ENCODE peak calls at places on chromosomes 7 and 10, in six cellular contexts. One of them, this sample, is unnamed. For H3K36me3 and H3K4me1, the result is how much of the 10 kb centered on the place peaks cover.

GRCh38 chr10:82266438-82266837 is 391.4 kb downstream of the NRG3 start:
- DNase-seq in IMR-90: no peak
- DNase-seq in fibroblast of lung: peak
- DNase-seq in cardiac muscle cell: no peak
- DNase-seq in GM23338: no peak
- DNase-seq in mesendoderm: no peak
- DNase-seq in this sample: no peak

GRCh38 chr10:5413012-5413938 is 918 bp downstream of the NET1 start:
- DNase-seq in IMR-90: peak
- DNase-seq in cardiac muscle cell: peak
- DNase-seq in fibroblast of lung: peak
- DNase-seq in GM23338: peak
- DNase-seq in mesendoderm: peak
- DNase-seq in this sample: no peak

GRCh38 chr7:132480534-132480933 is 95.7 kb downstream of the PLXNA4 start:
- DNase-seq in cardiac muscle cell: no peak
- DNase-seq in fibroblast of lung: no peak
- DNase-seq in IMR-90: no peak
- DNase-seq in mesendoderm: no peak
- DNase-seq in GM23338: no peak
- DNase-seq in this sample: no peak

GRCh38 chr10:32687116-32687515 is 241.2 kb downstream of the CCDC7 start:
- DNase-seq in cardiac muscle cell: no peak
- DNase-seq in mesendoderm: no peak
- DNase-seq in GM23338: no peak
- DNase-seq in IMR-90: peak
- DNase-seq in fibroblast of lung: no peak
- DNase-seq in this sample: no peak

GRCh38 chr10:67607472-67607871 is 88.5 kb downstream of the CTNNA3 start:
- DNase-seq in mesendoderm: no peak
- DNase-seq in fibroblast of lung: no peak
- DNase-seq in IMR-90: peak
- DNase-seq in cardiac muscle cell: no peak
- DNase-seq in GM23338: no peak
- DNase-seq in this sample: no peak

GRCh38 chr10:14186245-14186644 is 144.5 kb downstream of the FRMD4A start:
- DNase-seq in cardiac muscle cell: no peak
- DNase-seq in GM23338: peak
- DNase-seq in fibroblast of lung: no peak
- DNase-seq in mesendoderm: peak
- DNase-seq in IMR-90: peak
- DNase-seq in this sample: no peak

GRCh38 chr10:94010116-94010515 is 16.4 kb downstream of the PLCE1 start:
- DNase-seq in GM23338: no peak
- DNase-seq in mesendoderm: no peak
- DNase-seq in cardiac muscle cell: no peak
- DNase-seq in IMR-90: no peak
- DNase-seq in fibroblast of lung: no peak
- DNase-seq in this sample: no peak

GRCh38 chr7:22762866-22763265 is 35.9 kb downstream of the IL6 start:
- DNase-seq in mesendoderm: peak
- DNase-seq in fibroblast of lung: no peak
- DNase-seq in GM23338: peak
- DNase-seq in IMR-90: no peak
- DNase-seq in cardiac muscle cell: no peak
- DNase-seq in this sample: no peak

GRCh38 chr7:69597278-69598076 is 798 bp upstream of the AUTS2 start:
- DNase-seq in GM23338: peak
- DNase-seq in fibroblast of lung: peak
- DNase-seq in IMR-90: no peak
- DNase-seq in cardiac muscle cell: peak
- DNase-seq in mesendoderm: peak
- DNase-seq in this sample: peak

GRCh38 chr7:26188291-26188999 is 12.1 kb downstream of the HNRNPA2B1 start:
- DNase-seq in fibroblast of lung: no peak
- DNase-seq in mesendoderm: peak
- DNase-seq in cardiac muscle cell: no peak
- DNase-seq in IMR-90: no peak
- DNase-seq in GM23338: peak
- DNase-seq in this sample: no peak
- H3K36me3 ChIP-seq in fibroblast of lung: under half
- H3K36me3 ChIP-seq in mesendoderm: under half
- H3K36me3 ChIP-seq in cardiac muscle cell: half or more
- H3K36me3 ChIP-seq in IMR-90: under half
- H3K36me3 ChIP-seq in GM23338: under half
- H3K36me3 ChIP-seq in this sample: under half

GRCh38 chr7:152341039-152341913 is 94.5 kb downstream of the KMT2C start:
- DNase-seq in GM23338: peak
- DNase-seq in cardiac muscle cell: peak
- DNase-seq in fibroblast of lung: peak
- DNase-seq in IMR-90: peak
- DNase-seq in mesendoderm: peak
- DNase-seq in this sample: no peak

GRCh38 chr7:152335900-152336571 is 99.8 kb downstream of the KMT2C start:
- DNase-seq in IMR-90: no peak
- DNase-seq in cardiac muscle cell: no peak
- DNase-seq in fibroblast of lung: no peak
- DNase-seq in GM23338: no peak
- DNase-seq in mesendoderm: no peak
- DNase-seq in this sample: no peak

GRCh38 chr7:152336754-152337368 is 98.9 kb downstream of the KMT2C start:
- DNase-seq in GM23338: peak
- DNase-seq in mesendoderm: peak
- DNase-seq in IMR-90: peak
- DNase-seq in fibroblast of lung: peak
- DNase-seq in cardiac muscle cell: peak
- DNase-seq in this sample: no peak

GRCh38 chr7:152341914-152342236 is 93.9 kb downstream of the KMT2C start:
- DNase-seq in cardiac muscle cell: no peak
- DNase-seq in mesendoderm: no peak
- DNase-seq in fibroblast of lung: no peak
- DNase-seq in GM23338: no peak
- DNase-seq in IMR-90: no peak
- DNase-seq in this sample: no peak

GRCh38 chr7:152338553-152338952 is 97.2 kb downstream of the KMT2C start:
- DNase-seq in GM23338: no peak
- DNase-seq in mesendoderm: no peak
- DNase-seq in IMR-90: peak
- DNase-seq in fibroblast of lung: peak
- DNase-seq in cardiac muscle cell: no peak
- DNase-seq in this sample: no peak
- H3K4me1 ChIP-seq in GM23338: under half
- H3K4me1 ChIP-seq in mesendoderm: under half
- H3K4me1 ChIP-seq in IMR-90: under half
- H3K4me1 ChIP-seq in fibroblast of lung: under half
- H3K4me1 ChIP-seq in cardiac muscle cell: under half
- H3K4me1 ChIP-seq in this sample: under half

GRCh38 chr7:70855373-70855772 is 276.6 kb upstream of the GALNT17 start:
- DNase-seq in mesendoderm: no peak
- DNase-seq in GM23338: no peak
- DNase-seq in IMR-90: no peak
- DNase-seq in fibroblast of lung: no peak
- DNase-seq in cardiac muscle cell: no peak
- DNase-seq in this sample: no peak

GRCh38 chr7:70846208-70846607 is 285.7 kb upstream of the GALNT17 start:
- DNase-seq in cardiac muscle cell: no peak
- DNase-seq in mesendoderm: no peak
- DNase-seq in IMR-90: no peak
- DNase-seq in fibroblast of lung: no peak
- DNase-seq in GM23338: no peak
- DNase-seq in this sample: no peak

GRCh38 chr7:70849580-70850235 is 282.2 kb upstream of the GALNT17 start:
- DNase-seq in fibroblast of lung: no peak
- DNase-seq in IMR-90: no peak
- DNase-seq in GM23338: peak
- DNase-seq in cardiac muscle cell: no peak
- DNase-seq in mesendoderm: peak
- DNase-seq in this sample: no peak
- H3K36me3 ChIP-seq in fibroblast of lung: under half
- H3K36me3 ChIP-seq in IMR-90: under half
- H3K36me3 ChIP-seq in GM23338: under half
- H3K36me3 ChIP-seq in cardiac muscle cell: under half
- H3K36me3 ChIP-seq in mesendoderm: under half
- H3K36me3 ChIP-seq in this sample: under half

GRCh38 chr10:483266-483665 is 206.2 kb downstream of the DIP2C start:
- DNase-seq in GM23338: no peak
- DNase-seq in mesendoderm: no peak
- DNase-seq in cardiac muscle cell: no peak
- DNase-seq in IMR-90: no peak
- DNase-seq in fibroblast of lung: no peak
- DNase-seq in this sample: no peak
- H3K4me1 ChIP-seq in GM23338: under half
- H3K4me1 ChIP-seq in mesendoderm: under half
- H3K4me1 ChIP-seq in cardiac muscle cell: under half
- H3K4me1 ChIP-seq in IMR-90: under half
- H3K4me1 ChIP-seq in fibroblast of lung: under half
- H3K4me1 ChIP-seq in this sample: under half

GRCh38 chr7:6395898-6396582 is 51.7 kb downstream of the DAGLB start:
- DNase-seq in GM23338: no peak
- DNase-seq in fibroblast of lung: no peak
- DNase-seq in mesendoderm: no peak
- DNase-seq in IMR-90: no peak
- DNase-seq in cardiac muscle cell: peak
- DNase-seq in this sample: no peak
- H3K36me3 ChIP-seq in GM23338: under half
- H3K36me3 ChIP-seq in fibroblast of lung: under half
- H3K36me3 ChIP-seq in mesendoderm: under half
- H3K36me3 ChIP-seq in IMR-90: under half
- H3K36me3 ChIP-seq in cardiac muscle cell: under half
- H3K36me3 ChIP-seq in this sample: under half

GRCh38 chr10:86732771-86733170 is 23.6 kb upstream of the BMPR1A start:
- DNase-seq in cardiac muscle cell: no peak
- DNase-seq in IMR-90: no peak
- DNase-seq in mesendoderm: no peak
- DNase-seq in fibroblast of lung: no peak
- DNase-seq in GM23338: no peak
- DNase-seq in this sample: no peak
- H3K4me1 ChIP-seq in cardiac muscle cell: under half
- H3K4me1 ChIP-seq in IMR-90: under half
- H3K4me1 ChIP-seq in mesendoderm: under half
- H3K4me1 ChIP-seq in fibroblast of lung: under half
- H3K4me1 ChIP-seq in GM23338: under half
- H3K4me1 ChIP-seq in this sample: under half

GRCh38 chr7:150740053-150740452 is 2.8 kb downstream of the GIMAP5 start:
- DNase-seq in cardiac muscle cell: no peak
- DNase-seq in mesendoderm: no peak
- DNase-seq in GM23338: no peak
- DNase-seq in IMR-90: no peak
- DNase-seq in fibroblast of lung: no peak
- DNase-seq in this sample: peak
- H3K36me3 ChIP-seq in cardiac muscle cell: under half
- H3K36me3 ChIP-seq in mesendoderm: under half
- H3K36me3 ChIP-seq in GM23338: under half
- H3K36me3 ChIP-seq in IMR-90: under half
- H3K36me3 ChIP-seq in fibroblast of lung: under half
- H3K36me3 ChIP-seq in this sample: under half

DNA sequence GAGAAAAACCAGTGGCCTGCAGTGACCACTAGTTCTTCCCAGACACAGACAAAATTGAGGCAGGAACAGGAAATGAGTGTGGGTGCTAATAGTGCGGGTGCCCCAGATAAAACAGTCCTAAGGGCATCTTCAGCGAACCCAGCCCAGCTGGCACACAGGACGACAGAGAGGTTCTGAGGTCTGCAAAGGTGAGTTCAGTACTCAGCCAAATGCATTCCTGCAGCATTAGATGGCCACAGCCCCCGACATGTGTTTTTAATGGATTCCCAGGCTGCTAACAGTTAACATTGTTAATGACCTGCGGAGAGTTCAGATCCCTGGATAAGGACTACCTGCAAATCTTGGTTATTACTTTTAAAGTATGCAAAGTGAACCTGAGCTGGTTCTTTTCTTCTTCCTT is 196.0 kb downstream of the HIBADH start:
- DNase-seq in IMR-90: no peak
- DNase-seq in mesendoderm: peak
- DNase-seq in GM23338: no peak
- DNase-seq in fibroblast of lung: no peak
- DNase-seq in cardiac muscle cell: no peak
- DNase-seq in this sample: no peak
- H3K4me1 ChIP-seq in IMR-90: under half
- H3K4me1 ChIP-seq in mesendoderm: under half
- H3K4me1 ChIP-seq in GM23338: under half
- H3K4me1 ChIP-seq in fibroblast of lung: under half
- H3K4me1 ChIP-seq in cardiac muscle cell: under half
- H3K4me1 ChIP-seq in this sample: under half

DNA sequence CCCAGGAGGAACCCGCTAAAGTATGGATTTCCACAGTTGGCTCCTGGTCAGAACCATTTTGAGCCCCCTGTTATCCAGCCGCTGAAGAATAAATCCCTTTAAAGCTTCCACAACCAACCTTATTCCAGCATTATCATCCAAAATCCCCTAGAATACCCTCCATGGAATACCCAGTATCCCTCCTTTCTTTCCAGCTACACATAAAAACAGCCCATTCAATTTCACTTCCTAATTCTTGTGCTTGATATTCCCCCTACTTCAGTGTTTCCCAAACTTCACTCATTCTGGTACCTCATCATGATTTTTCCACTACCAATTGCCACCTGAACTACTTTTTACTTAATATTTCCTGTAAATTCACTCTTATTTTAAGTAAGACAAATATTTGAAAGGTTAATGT is 3.1 kb downstream of the MACC1 start:
- DNase-seq in mesendoderm: no peak
- DNase-seq in fibroblast of lung: no peak
- DNase-seq in GM23338: no peak
- DNase-seq in IMR-90: no peak
- DNase-seq in cardiac muscle cell: no peak
- DNase-seq in this sample: no peak
- H3K36me3 ChIP-seq in mesendoderm: under half
- H3K36me3 ChIP-seq in fibroblast of lung: under half
- H3K36me3 ChIP-seq in GM23338: under half
- H3K36me3 ChIP-seq in IMR-90: under half
- H3K36me3 ChIP-seq in cardiac muscle cell: under half
- H3K36me3 ChIP-seq in this sample: under half

GRCh38 chr7:2716488-2716887 is 28.5 kb downstream of the AMZ1 start:
- DNase-seq in GM23338: no peak
- DNase-seq in cardiac muscle cell: no peak
- DNase-seq in IMR-90: no peak
- DNase-seq in mesendoderm: no peak
- DNase-seq in fibroblast of lung: no peak
- DNase-seq in this sample: no peak

GRCh38 chr7:2713978-2714377 is 26.0 kb downstream of the AMZ1 start:
- DNase-seq in IMR-90: no peak
- DNase-seq in GM23338: no peak
- DNase-seq in mesendoderm: no peak
- DNase-seq in fibroblast of lung: no peak
- DNase-seq in cardiac muscle cell: no peak
- DNase-seq in this sample: no peak

GRCh38 chr7:2713370-2713769 is 25.4 kb downstream of the AMZ1 start:
- DNase-seq in IMR-90: no peak
- DNase-seq in cardiac muscle cell: peak
- DNase-seq in GM23338: peak
- DNase-seq in mesendoderm: peak
- DNase-seq in fibroblast of lung: peak
- DNase-seq in this sample: no peak

GRCh38 chr7:2715341-2716231 is 27.6 kb downstream of the AMZ1 start:
- DNase-seq in mesendoderm: no peak
- DNase-seq in IMR-90: peak
- DNase-seq in cardiac muscle cell: peak
- DNase-seq in fibroblast of lung: peak
- DNase-seq in GM23338: no peak
- DNase-seq in this sample: no peak

GRCh38 chr7:2714636-2715035 is 26.6 kb downstream of the AMZ1 start:
- DNase-seq in fibroblast of lung: no peak
- DNase-seq in cardiac muscle cell: no peak
- DNase-seq in mesendoderm: no peak
- DNase-seq in GM23338: no peak
- DNase-seq in IMR-90: no peak
- DNase-seq in this sample: no peak
- H3K4me1 ChIP-seq in fibroblast of lung: under half
- H3K4me1 ChIP-seq in cardiac muscle cell: half or more
- H3K4me1 ChIP-seq in mesendoderm: under half
- H3K4me1 ChIP-seq in GM23338: under half
- H3K4me1 ChIP-seq in IMR-90: under half
- H3K4me1 ChIP-seq in this sample: under half